ENCODE peak calls at places on chromosomes 13 and 19, in six cellular contexts. S is neural progenitor cell, I is brain microvascular endothelial cell, L is thoracic aorta, E is MM.1S, W is right lobe of liver. M is an unnamed sample.

GRCh38 chr13:41955605-41956004 is 5.3 kb downstream of the VWA8 start:
- DNase-seq in S (no peak), I (no peak), L (no peak), E (no peak), W (peak), M (no peak)

GRCh38 chr13:29801102-29801501 is 49.3 kb downstream of the UBL3 start:
- DNase-seq in S (no peak), I (no peak), L (no peak), E (no peak), W (no peak), M (no peak)

GRCh38 chr13:50127017-50127725 is 111.9 kb downstream of the KCNRG start:
- DNase-seq in S (peak), I (no peak), L (no peak), E (no peak), W (peak), M (peak)

GRCh38 chr19:390386-391198 is 18.4 kb downstream of the C2CD4C start:
- DNase-seq in S (no peak), I (no peak), L (no peak), E (no peak), W (no peak), M (no peak)

GRCh38 chr13:22690756-22691155 is 490.0 kb upstream of the SGCG start:
- DNase-seq in S (no peak), I (no peak), L (no peak), E (no peak), W (no peak), M (no peak)

GRCh38 chr19:1864480-1865171 is 1.2 kb upstream of the KLF16 start:
- DNase-seq in S (peak), I (no peak), L (no peak), E (peak), W (peak), M (peak)

GRCh38 chr13:26759156-26759906 is 1.3 kb downstream of the GPR12 start:
- DNase-seq in S (peak), I (no peak), L (no peak), E (no peak), W (no peak), M (no peak)

GRCh38 chr19:35211545-35212230 is 16.9 kb downstream of the FAM187B start:
- DNase-seq in S (no peak), I (no peak), L (no peak), E (peak), W (peak), M (peak)

GRCh38 chr13:41492432-41493267 is 35.3 kb downstream of the RGCC start:
- DNase-seq in S (no peak), I (no peak), L (no peak), E (peak), W (no peak), M (no peak)

GRCh38 chr19:12884926-12885748 is 1.9 kb downstream of the KLF1 start:
- DNase-seq in S (peak), I (peak), L (no peak), E (peak), W (peak), M (peak)

GRCh38 chr13:109699628-109700071 is 86.7 kb downstream of the IRS2 start:
- DNase-seq in S (peak), I (no peak), L (no peak), E (no peak), W (no peak), M (no peak)

GRCh38 chr13:76972430-76972829 is 19.5 kb upstream of the CLN5 start:
- DNase-seq in S (no peak), I (no peak), L (no peak), E (no peak), W (peak), M (no peak)

GRCh38 chr13:70960841-70961443 is 852.7 kb upstream of the KLHL1 start:
- DNase-seq in S (peak), I (peak), L (no peak), E (peak), W (no peak), M (no peak)

GRCh38 chr13:23960566-23961156 is 63.4 kb upstream of the C1QTNF9B start:
- DNase-seq in S (peak), I (peak), L (no peak), E (no peak), W (no peak), M (no peak)

GRCh38 chr13:41015920-41016319 is 3.2 kb downstream of the ELF1 start:
- DNase-seq in S (no peak), I (no peak), L (no peak), E (no peak), W (no peak), M (no peak)

GRCh38 chr13:102333320-102334181 is 68.3 kb downstream of the FGF14 start:
- DNase-seq in S (peak), I (no peak), L (no peak), E (no peak), W (no peak), M (no peak)

GRCh38 chr13:97015661-97016350 is 21.5 kb upstream of the OXGR1 start:
- DNase-seq in S (no peak), I (peak), L (no peak), E (peak), W (no peak), M (no peak)

GRCh38 chr19:29677001-29677781 is 11.9 kb downstream of the PLEKHF1 start:
- DNase-seq in S (no peak), I (no peak), L (no peak), E (no peak), W (no peak), M (peak)

GRCh38 chr19:21698215-21698614 is 69.2 kb downstream of the ZNF100 start:
- DNase-seq in S (peak), I (no peak), L (no peak), E (no peak), W (no peak), M (no peak)

GRCh38 chr13:48066310-48066989 is 28.5 kb downstream of the MED4 start:
- DNase-seq in S (no peak), I (no peak), L (no peak), E (peak), W (no peak), M (no peak)

GRCh38 chr13:66660013-66660804 is 569.9 kb downstream of the PCDH9 start:
- DNase-seq in S (no peak), I (peak), L (no peak), E (no peak), W (no peak), M (no peak)

GRCh38 chr13:96850538-96850937 is 143.7 kb downstream of the OXGR1 start:
- DNase-seq in S (no peak), I (no peak), L (no peak), E (no peak), W (no peak), M (no peak)

GRCh38 chr13:95067303-95067702 is 233.9 kb downstream of the ABCC4 start:
- DNase-seq in S (no peak), I (no peak), L (no peak), E (no peak), W (no peak), M (no peak)

GRCh38 chr19:45794627-45795026 is 2.0 kb upstream of the DMWD start:
- DNase-seq in S (no peak), I (no peak), L (no peak), E (no peak), W (no peak), M (no peak)
- H3K27ac ChIP-seq in S (no peak), I (no peak), L (no peak), E (no peak), W (no peak), M (no peak)

GRCh38 chr13:44504146-44504545 is 72.0 kb downstream of the TSC22D1 start:
- DNase-seq in S (no peak), I (no peak), L (no peak), E (no peak), W (no peak), M (no peak)

GRCh38 chr13:44507639-44508038 is 68.5 kb downstream of the TSC22D1 start:
- DNase-seq in S (no peak), I (no peak), L (no peak), E (no peak), W (no peak), M (no peak)

GRCh38 chr13:44506251-44506650 is 69.9 kb downstream of the TSC22D1 start:
- DNase-seq in S (no peak), I (no peak), L (no peak), E (no peak), W (no peak), M (no peak)

GRCh38 chr13:44506719-44507118 is 69.4 kb downstream of the TSC22D1 start:
- DNase-seq in S (no peak), I (no peak), L (no peak), E (no peak), W (no peak), M (no peak)

DNA sequence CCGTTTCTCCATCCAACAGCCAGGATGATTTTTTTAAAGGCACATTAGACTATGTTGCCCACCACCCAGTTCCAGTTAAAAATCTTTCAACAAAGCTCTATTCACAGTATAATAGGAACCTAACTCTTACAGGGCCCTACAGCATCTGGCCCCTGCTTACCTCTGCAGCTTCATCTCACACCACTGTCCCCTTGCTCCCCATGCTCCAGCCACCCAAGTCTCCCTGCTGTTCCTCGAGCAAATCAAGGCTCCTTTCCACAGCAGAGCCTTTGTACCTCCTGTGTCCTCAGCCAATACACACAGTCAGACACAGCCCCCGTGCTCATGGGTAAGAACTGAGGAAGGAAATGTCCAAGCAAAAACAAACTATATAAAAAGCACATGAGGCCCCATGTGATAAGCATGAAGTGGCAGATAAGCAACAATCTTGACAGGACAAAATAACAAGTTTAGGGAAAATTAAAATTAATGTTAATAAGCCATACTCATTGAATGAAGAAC is 67.5 kb downstream of the TSC22D1 start:
- DNase-seq in S (no peak), I (no peak), L (no peak), E (no peak), W (no peak), M (no peak)
- H3K27ac ChIP-seq in S (peak), I (no peak), L (no peak), E (no peak), W (no peak), M (no peak)

GRCh38 chr13:20274466-20274865 is 42.3 kb upstream of the GJB6 start:
- DNase-seq in S (no peak), I (no peak), L (no peak), E (no peak), W (no peak), M (no peak)

GRCh38 chr13:20272571-20273171 is 40.6 kb upstream of the GJB6 start:
- DNase-seq in S (no peak), I (no peak), L (no peak), E (no peak), W (no peak), M (no peak)

GRCh38 chr13:20272104-20272503 is 40.0 kb upstream of the GJB6 start:
- DNase-seq in S (no peak), I (no peak), L (no peak), E (no peak), W (no peak), M (no peak)

GRCh38 chr13:20271441-20271840 is 39.3 kb upstream of the GJB6 start:
- DNase-seq in S (no peak), I (no peak), L (no peak), E (no peak), W (no peak), M (no peak)

GRCh38 chr13:20270163-20270865 is 38.2 kb upstream of the GJB6 start:
- DNase-seq in S (no peak), I (no peak), L (no peak), E (no peak), W (no peak), M (no peak)
- H3K27ac ChIP-seq in S (no peak), I (no peak), L (no peak), E (no peak), W (no peak), M (no peak)

DNA sequence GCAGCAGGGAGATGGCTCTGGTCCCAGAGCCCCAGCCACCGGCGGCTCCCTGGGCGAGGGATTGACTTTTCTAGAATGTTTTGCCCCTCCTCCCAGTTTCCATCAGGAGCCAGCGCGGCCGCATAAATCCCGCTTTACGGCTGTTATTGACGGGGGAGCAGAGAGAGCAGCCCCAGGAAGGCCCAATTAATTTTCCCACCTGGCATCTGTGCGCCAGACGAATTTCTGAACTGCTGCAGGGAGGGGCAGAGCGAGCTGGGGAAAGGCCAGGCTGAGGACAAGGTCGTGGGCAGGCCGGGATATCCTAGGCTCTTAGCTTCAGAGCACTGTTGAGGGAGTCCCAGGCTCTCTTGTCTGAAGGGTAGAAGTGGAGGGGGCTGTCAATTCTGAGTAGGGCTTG is 24.7 kb downstream of the ZNRF4 start:
- DNase-seq in S (no peak), I (no peak), L (no peak), E (no peak), W (no peak), M (no peak)
- H3K27ac ChIP-seq in S (no peak), I (no peak), L (no peak), E (no peak), W (no peak), M (no peak)

GRCh38 chr13:44157614-44158013 is 216.0 kb upstream of the SERP2 start:
- DNase-seq in S (no peak), I (no peak), L (no peak), E (no peak), W (no peak), M (no peak)

GRCh38 chr13:44158055-44158655 is 215.5 kb upstream of the SERP2 start:
- DNase-seq in S (no peak), I (no peak), L (no peak), E (no peak), W (no peak), M (no peak)

GRCh38 chr13:44160549-44161278 is 212.9 kb upstream of the SERP2 start:
- DNase-seq in S (no peak), I (no peak), L (no peak), E (peak), W (no peak), M (peak)

GRCh38 chr13:44159633-44160279 is 213.9 kb upstream of the SERP2 start:
- DNase-seq in S (no peak), I (no peak), L (no peak), E (no peak), W (no peak), M (no peak)

DNA sequence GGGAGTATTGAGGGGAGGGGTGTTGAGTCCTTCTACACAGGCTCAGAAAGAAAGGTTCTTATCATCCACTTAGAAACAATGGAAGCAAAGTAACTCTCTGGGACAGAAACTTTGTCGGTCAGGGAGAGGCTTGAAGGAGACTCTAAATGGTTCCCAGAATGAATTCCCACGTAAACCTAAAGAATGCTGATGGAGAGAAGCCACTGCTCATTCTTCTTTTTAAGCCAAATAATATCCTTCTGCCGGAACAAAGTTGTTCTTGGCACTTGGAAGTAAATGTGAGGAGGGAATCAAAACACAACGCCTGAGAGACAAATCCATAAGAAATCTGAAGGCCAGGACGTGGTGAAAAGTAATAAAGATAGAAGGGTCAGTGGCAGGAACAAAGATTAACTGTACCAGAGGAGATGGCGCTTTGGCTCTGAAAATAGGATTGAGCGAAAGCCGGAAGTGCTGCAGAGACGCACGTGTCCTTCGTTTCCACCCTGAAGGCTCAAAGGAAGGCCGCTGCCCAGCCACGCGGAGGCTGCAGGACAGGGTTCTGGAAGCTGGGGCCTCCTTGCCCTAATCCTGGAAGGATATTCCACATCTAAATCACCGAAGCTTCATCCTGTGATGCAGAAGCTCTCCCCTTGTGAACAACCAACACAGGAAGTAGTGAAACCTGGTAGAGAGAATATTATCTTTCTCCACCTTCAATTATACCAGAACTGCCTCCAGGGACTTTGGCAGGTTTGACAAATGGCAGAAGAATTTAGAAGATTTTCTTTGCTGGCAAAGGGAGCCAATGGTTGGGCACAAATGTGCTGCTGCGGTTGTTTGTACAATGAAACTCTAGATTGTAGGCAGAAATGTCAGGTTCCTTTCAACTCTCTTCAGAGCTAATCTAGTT is 214.6 kb upstream of the SERP2 start:
- DNase-seq in S (no peak), I (no peak), L (no peak), E (no peak), W (no peak), M (no peak)
- H3K27ac ChIP-seq in S (no peak), I (no peak), L (peak), E (no peak), W (no peak), M (no peak)

GRCh38 chr19:49127674-49128544 is 8.6 kb downstream of the PPFIA3 start:
- DNase-seq in S (peak), I (peak), L (peak), E (peak), W (peak), M (peak)

GRCh38 chr19:49126575-49126974 is 7.2 kb downstream of the PPFIA3 start:
- DNase-seq in S (no peak), I (no peak), L (no peak), E (no peak), W (no peak), M (no peak)

GRCh38 chr19:49129238-49129583 is 9.9 kb downstream of the PPFIA3 start:
- DNase-seq in S (peak), I (no peak), L (no peak), E (no peak), W (no peak), M (no peak)

GRCh38 chr19:49128545-49129237 is 9.3 kb downstream of the PPFIA3 start:
- DNase-seq in S (no peak), I (no peak), L (no peak), E (no peak), W (no peak), M (no peak)

GRCh38 chr19:49125025-49125731 is 5.8 kb downstream of the PPFIA3 start:
- DNase-seq in S (peak), I (no peak), L (no peak), E (no peak), W (no peak), M (no peak)
- H3K27ac ChIP-seq in S (no peak), I (no peak), L (no peak), E (no peak), W (no peak), M (no peak)

DNA sequence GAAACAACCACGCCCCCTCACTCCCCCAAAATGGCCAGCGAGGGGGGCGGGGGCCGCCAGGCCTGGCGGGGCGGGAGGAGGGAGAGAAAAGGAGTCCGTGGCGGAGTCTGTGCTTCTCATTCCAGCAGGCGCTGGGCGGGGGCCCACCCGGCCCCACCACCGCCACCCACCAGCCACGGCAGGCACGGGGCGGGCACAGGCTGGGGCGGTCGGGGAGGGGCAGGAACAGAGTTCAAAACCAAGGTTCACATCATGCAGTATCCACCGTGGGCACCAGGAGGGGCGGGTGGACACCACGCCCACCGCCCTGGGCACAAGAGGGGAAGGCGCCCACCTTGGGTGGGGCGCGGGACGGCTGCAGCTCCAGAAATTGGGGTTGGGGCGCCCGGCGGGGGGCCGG is 12.8 kb downstream of the DPF1 start:
- DNase-seq in S (peak), I (no peak), L (no peak), E (no peak), W (no peak), M (no peak)
- H3K27ac ChIP-seq in S (no peak), I (no peak), L (no peak), E (no peak), W (no peak), M (peak)

DNA sequence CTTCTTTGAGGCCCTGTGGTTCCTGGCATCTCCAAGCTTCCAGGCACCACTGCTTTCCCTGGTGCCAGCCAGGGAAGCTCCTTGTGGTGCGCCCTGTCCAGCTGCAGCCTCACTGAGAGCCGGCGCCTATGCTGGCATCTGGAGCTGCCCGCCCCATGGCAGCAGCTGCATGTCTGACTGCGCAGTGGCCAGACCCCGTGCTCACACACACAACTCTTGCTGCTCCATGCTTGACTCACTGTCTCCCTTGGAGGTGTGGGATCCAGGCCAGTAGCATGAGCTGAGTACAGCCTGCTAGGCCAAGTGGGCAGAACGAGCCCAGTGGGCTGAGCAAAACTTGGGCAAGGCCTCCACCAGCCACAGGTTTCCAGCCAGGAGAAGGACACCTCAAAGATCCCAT is 11.5 kb upstream of the SUPT20H start:
- DNase-seq in S (no peak), I (no peak), L (no peak), E (no peak), W (no peak), M (no peak)
- H3K27ac ChIP-seq in S (no peak), I (no peak), L (no peak), E (no peak), W (no peak), M (no peak)

GRCh38 chr13:55516610-55517009 is 1624.1 kb upstream of the PRR20A start:
- DNase-seq in S (no peak), I (no peak), L (no peak), E (peak), W (no peak), M (no peak)

GRCh38 chr13:55517312-55517711 is 1623.4 kb upstream of the PRR20A start:
- DNase-seq in S (peak), I (no peak), L (no peak), E (peak), W (no peak), M (no peak)
- H3K27ac ChIP-seq in S (no peak), I (no peak), L (no peak), E (no peak), W (no peak), M (no peak)

M was measured in sigmoid colon.